ENCODE peak calls at places on chromosomes 7 and 10, in six cellular contexts. D, C, R, T, W and P are unnamed samples.
A peak's percentile ranks its signal among the peaks of the same experiment; 100 is the strongest.

GRCh38 chr7:157483515-157483914 is 146.7 kb downstream of the DNAJB6 start:
- DNase-seq in T (no peak), W (peak; percentile 77), R (no peak), C (no peak), D (no peak), P (no peak)

GRCh38 chr10:74121368-74121767 is 29.3 kb downstream of the AP3M1 start:
- DNase-seq in R (no peak), T (no peak), C (no peak), W (no peak), D (no peak), P (no peak)

GRCh38 chr7:100407285-100408180 is 21.0 kb downstream of the ZCWPW1 start:
- DNase-seq in R (peak; percentile 75), C (no peak), W (peak; percentile 64), D (peak; percentile 46), T (no peak), P (peak; percentile 77)

GRCh38 chr10:123636598-123637325 is 29.4 kb upstream of the GPR26 start:
- DNase-seq in R (no peak), T (no peak), D (no peak), C (no peak), W (no peak), P (no peak)

GRCh38 chr7:115558186-115558585 is 472.4 kb downstream of the TFEC start:
- DNase-seq in W (no peak), D (no peak), R (no peak), T (no peak), C (no peak), P (no peak)

GRCh38 chr10:49134327-49134726 is 506 bp upstream of the FAM170B start:
- DNase-seq in D (no peak), W (no peak), C (no peak), T (no peak), R (no peak), P (no peak)

GRCh38 chr10:11450427-11450826 is 161.0 kb downstream of the USP6NL start:
- DNase-seq in D (no peak), W (no peak), C (no peak), T (no peak), R (no peak), P (no peak)

GRCh38 chr10:15758618-15759017 is 38.9 kb upstream of the ITGA8 start:
- DNase-seq in T (no peak), C (no peak), R (no peak), D (no peak), W (no peak), P (no peak)

GRCh38 chr7:25754333-25754732 is 397.7 kb upstream of the NFE2L3 start:
- DNase-seq in C (no peak), T (no peak), R (no peak), W (no peak), D (no peak), P (no peak)